ENCODE peak calls at places on chromosomes 2 and 18, in five cellular contexts. A is K562, G is HCT116, R is SK-N-SH, U is HepG2. X is an unnamed sample.

GRCh38 chr2:26668041-26668440 is 24.5 kb upstream of the KCNK3 start:
- DNase-seq in A (no peak), G (no peak), R (no peak), U (no peak), X (no peak)

GRCh38 chr2:240986787-240987411 is 11.5 kb upstream of the SNED1 start:
- DNase-seq in A (no peak), G (no peak), R (peak; percentile 70), U (no peak), X (no peak)

GRCh38 chr2:241184901-241185300 is 3.6 kb upstream of the ANO7 start:
- DNase-seq in A (no peak), G (no peak), R (no peak), U (no peak), X (no peak)

GRCh38 chr2:165277860-165278656 is 38.8 kb downstream of the SCN2A start:
- DNase-seq in A (no peak), G (no peak), R (no peak), U (no peak), X (no peak)

GRCh38 chr2:24220534-24221281 is 45.9 kb downstream of the FAM228A start:
- DNase-seq in A (no peak), G (no peak), R (no peak), U (no peak), X (no peak)

GRCh38 chr2:216283038-216283900 is 89.0 kb downstream of the MARCHF4 start:
- DNase-seq in A (peak; percentile 56), G (peak; percentile 50), R (peak; percentile 29), U (peak; percentile 38), X (peak; percentile 8)

GRCh38 chr2:232230557-232230956 is 148.0 kb upstream of the ALPP start:
- DNase-seq in A (peak; percentile 9), G (peak; percentile 3), R (no peak), U (peak; percentile 39), X (no peak)

GRCh38 chr18:8841781-8842485 is 136.6 kb downstream of the MTCL1 start:
- DNase-seq in A (no peak), G (no peak), R (no peak), U (no peak), X (no peak)

GRCh38 chr2:11129598-11130449 is 25.4 kb upstream of the SLC66A3 start:
- DNase-seq in A (peak; percentile 87), G (peak; percentile 65), R (peak; percentile 96), U (peak; percentile 62), X (no peak)

GRCh38 chr2:105393373-105394055 is 5.3 kb downstream of the FHL2 start:
- DNase-seq in A (no peak), G (no peak), R (no peak), U (no peak), X (no peak)

GRCh38 chr2:227374158-227374557 is 4.9 kb downstream of the TM4SF20 start:
- DNase-seq in A (no peak), G (no peak), R (no peak), U (no peak), X (no peak)

GRCh38 chr2:23350792-23351355 is 34.1 kb upstream of the KLHL29 start:
- DNase-seq in A (no peak), G (no peak), R (no peak), U (no peak), X (no peak)

GRCh38 chr2:72555943-72556342 is 269.9 kb downstream of the EXOC6B start:
- DNase-seq in A (no peak), G (no peak), R (no peak), U (peak; percentile 91), X (no peak)

GRCh38 chr18:55012041-55012440 is 52.8 kb upstream of the CCDC68 start:
- DNase-seq in A (no peak), G (no peak), R (no peak), U (no peak), X (peak; percentile 7)

GRCh38 chr2:68637047-68637446 is 6.3 kb upstream of the PROKR1 start:
- DNase-seq in A (no peak), G (no peak), R (peak; percentile 67), U (no peak), X (no peak)

GRCh38 chr18:58128286-58129018 is 84.4 kb downstream of the NEDD4L start:
- DNase-seq in A (no peak), G (no peak), R (no peak), U (peak; percentile 75), X (no peak)

GRCh38 chr2:189234991-189235390 is 55.4 kb upstream of the COL5A2 start:
- DNase-seq in A (no peak), G (no peak), R (no peak), U (no peak), X (no peak)

GRCh38 chr2:127935337-127935736 is 49.6 kb upstream of the AMMECR1L start:
- DNase-seq in A (no peak), G (no peak), R (no peak), U (no peak), X (no peak)

GRCh38 chr2:158481116-158481515 is 24.4 kb downstream of the PKP4 start:
- DNase-seq in A (no peak), G (no peak), R (no peak), U (no peak), X (no peak)

GRCh38 chr2:41151746-41152145 is 699.9 kb upstream of the SLC8A1 start:
- DNase-seq in A (no peak), G (no peak), R (no peak), U (no peak), X (no peak)

GRCh38 chr2:138722316-138722715 is 57.9 kb downstream of the NXPH2 start:
- DNase-seq in A (no peak), G (no peak), R (no peak), U (no peak), X (no peak)

GRCh38 chr2:37856101-37856751 is 68.9 kb upstream of the RMDN2 start:
- DNase-seq in A (no peak), G (no peak), R (peak; percentile 89), U (no peak), X (no peak)

GRCh38 chr2:133484106-133484505 is 84.2 kb downstream of the NCKAP5 start:
- DNase-seq in A (no peak), G (no peak), R (no peak), U (no peak), X (no peak)
- TF ChIP-seq SIN3A in A (no peak), G (no peak), R (no peak), U (no peak), X (no peak)

GRCh38 chr18:12765127-12765526 is 62.3 kb downstream of the PSMG2 start:
- DNase-seq in A (no peak), G (no peak), R (no peak), U (no peak), X (no peak)
- TF ChIP-seq CTCF in A (peak; percentile 15), G (no peak), R (no peak), U (no peak), X (no peak)

GRCh38 chr2:151987484-151987883 is 111.4 kb downstream of the CACNB4 start:
- DNase-seq in A (no peak), G (no peak), R (no peak), U (no peak), X (no peak)
- H3K4me3 ChIP-seq in A (no peak overlapping the region), G (no peak overlapping the region), R (no peak overlapping the region), U (no peak overlapping the region), X (no peak overlapping the region)

DNA sequence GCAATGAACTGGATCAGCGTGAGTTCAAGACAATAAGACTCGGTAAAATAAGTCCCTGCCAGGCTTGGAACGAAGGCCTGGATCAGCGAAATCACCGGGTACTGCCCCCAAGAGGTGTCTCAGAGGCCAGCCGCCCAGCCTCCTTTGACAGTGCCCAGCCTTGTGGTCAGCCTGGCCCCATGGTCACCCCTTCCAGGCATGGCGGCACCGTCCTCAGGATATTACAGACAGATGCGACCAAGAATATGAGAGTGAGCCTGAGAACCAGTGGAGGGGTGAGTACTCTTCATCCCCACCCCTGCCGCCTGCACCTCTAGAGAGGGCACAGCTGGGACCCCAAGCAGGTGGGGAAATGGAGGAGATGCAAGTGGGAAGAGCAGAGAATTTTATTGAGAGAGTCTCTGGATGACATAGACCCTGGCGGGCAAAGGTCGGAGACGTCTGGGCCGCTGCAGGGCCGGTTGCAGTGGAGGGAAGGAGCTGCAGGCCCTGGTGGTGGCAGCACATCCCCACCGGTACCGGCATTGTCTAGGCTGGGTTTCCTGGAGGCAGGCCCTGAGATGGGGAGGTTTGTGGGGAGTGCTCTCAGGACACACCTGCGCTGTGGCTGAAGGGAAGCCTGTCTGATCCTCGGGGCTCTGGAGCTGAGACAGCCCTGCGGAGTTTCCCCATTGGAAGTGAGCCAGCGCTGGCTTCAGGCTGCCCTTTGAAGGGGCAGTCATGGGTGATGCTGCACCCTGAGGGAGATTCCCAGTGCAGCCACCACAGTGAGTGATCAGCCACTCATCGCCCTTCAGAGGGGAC is 190.0 kb downstream of the SEPTIN10 start:
- DNase-seq in A (no peak), G (no peak), R (no peak), U (no peak), X (no peak)
- TF ChIP-seq SIN3A in A (no peak), G (no peak), R (no peak), U (no peak), X (no peak)

DNA sequence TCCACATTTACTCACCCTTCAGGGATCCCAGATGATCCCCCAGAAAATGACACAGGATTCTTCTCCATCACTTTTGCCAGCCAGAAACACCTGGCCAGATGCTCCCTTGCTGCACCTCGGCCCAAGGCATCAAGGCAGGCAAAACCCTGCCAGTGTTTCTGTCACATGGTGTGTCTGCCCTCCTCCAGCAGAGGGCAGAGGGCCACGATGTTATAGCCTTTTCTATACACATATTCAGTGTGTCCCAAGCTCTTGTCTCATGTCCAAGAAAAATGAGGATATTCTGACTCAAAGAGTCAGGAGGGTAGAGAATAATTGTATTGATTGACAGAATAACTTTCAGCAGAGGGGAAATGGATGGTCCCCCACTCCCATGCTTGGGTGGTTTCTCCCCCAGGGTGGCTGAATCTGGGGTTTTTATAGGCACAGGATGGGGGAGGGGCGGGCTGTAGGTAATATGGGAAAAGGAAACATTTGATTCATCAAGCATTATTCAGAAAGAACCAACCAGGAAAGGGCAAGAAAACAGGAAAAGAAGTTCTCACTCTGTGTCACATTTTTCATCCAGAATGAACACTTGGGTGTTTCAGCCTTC is 933.9 kb downstream of the TRIB2 start:
- DNase-seq in A (no peak), G (no peak), R (no peak), U (no peak), X (no peak)
- TF ChIP-seq CTCF in A (no peak), G (no peak), R (no peak), U (no peak), X (no peak)

GRCh38 chr2:203061346-203061745 is 46.7 kb downstream of the NBEAL1 start:
- DNase-seq in A (no peak), G (no peak), R (no peak), U (peak; percentile 70), X (no peak)
- H3K4me3 ChIP-seq in A (no peak overlapping the region), G (no peak overlapping the region), R (no peak overlapping the region), U (no peak overlapping the region), X (no peak overlapping the region)

GRCh38 chr18:76672627-76673026 is 149.7 kb upstream of the ZNF236 start:
- DNase-seq in A (no peak), G (no peak), R (no peak), U (no peak), X (no peak)
- TF ChIP-seq SIN3A in A (no peak), G (no peak), R (no peak), U (no peak), X (no peak)

DNA sequence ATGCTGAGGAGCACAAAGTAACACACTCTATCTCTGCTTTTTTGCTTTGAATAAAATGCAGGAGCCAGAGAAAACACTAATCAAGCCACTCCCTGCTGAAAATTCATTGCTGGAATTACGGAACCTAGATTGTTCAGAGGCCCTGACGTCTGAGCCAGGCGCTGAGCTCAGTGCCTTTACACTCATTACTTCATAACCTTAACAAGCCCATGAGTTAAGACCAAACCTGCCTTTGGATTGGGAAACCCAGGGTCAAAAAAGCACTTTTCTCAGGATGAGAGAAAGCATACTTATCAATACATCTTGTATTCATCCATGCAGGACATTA is 790 bp downstream of the INO80C start:
- DNase-seq in A (no peak), G (no peak), R (no peak), U (no peak), X (no peak)
- TF ChIP-seq CTCF in A (no peak), G (no peak), R (no peak), U (no peak), X (no peak)